ENCODE peak calls at places on chromosomes 4 and X, in five cellular contexts. Y is PC-3; L is stimulated activated naive CD4-positive, alpha-beta T cell; P is epithelial cell of proximal tubule; M is frontal cortex. I is an unnamed sample.

GRCh38 chrX:47513697-47514085 is 30.7 kb upstream of the ZNF41 start:
- DNase-seq in Y (no peak), P (no peak), L (no peak), M (no peak), I (no peak)

GRCh38 chr4:103493450-103494159 is 226.2 kb downstream of the TACR3 start:
- DNase-seq in Y (peak; percentile 59), P (no peak), L (no peak), M (no peak), I (no peak)

GRCh38 chr4:271492-272103 is 33.7 kb downstream of the ZNF732 start:
- DNase-seq in Y (no peak), M (no peak), L (no peak), P (no peak), I (no peak)

GRCh38 chr4:78556655-78557054 is 5.1 kb downstream of the ANXA3 start:
- DNase-seq in P (no peak), M (no peak), Y (peak; percentile 37), L (no peak), I (no peak)

GRCh38 chrX:150362599-150363481 is at the start of gene MAMLD1:
- DNase-seq in Y (peak; percentile 84), P (no peak), L (no peak), M (peak; percentile 41), I (no peak)

GRCh38 chr4:157459789-157460188 is 239.3 kb downstream of the GRIA2 start:
- DNase-seq in P (peak; percentile 13), Y (no peak), M (no peak), L (no peak), I (peak; percentile 39)

GRCh38 chr4:30757357-30757756 is 37.2 kb downstream of the PCDH7 start:
- DNase-seq in Y (peak; percentile 91), L (no peak), P (peak; percentile 35), M (no peak), I (no peak)

GRCh38 chr4:24104173-24104572 is 214.3 kb upstream of the PPARGC1A start:
- DNase-seq in M (no peak), L (no peak), P (no peak), Y (no peak), I (no peak)

GRCh38 chrX:20015945-20016617 is 25.2 kb upstream of the BCLAF3 start:
- DNase-seq in P (no peak), L (no peak), Y (no peak), M (no peak), I (no peak)

GRCh38 chrX:115289465-115289864 is at the start of gene LUZP4:
- DNase-seq in L (no peak), M (no peak), Y (no peak), P (no peak), I (no peak)

GRCh38 chr4:152663203-152664066 is 16.4 kb downstream of the TMEM154 start:
- DNase-seq in L (no peak), Y (no peak), M (no peak), P (no peak), I (no peak)

GRCh38 chr4:125266901-125267601 is 47.7 kb upstream of the FAT4 start:
- DNase-seq in P (no peak), M (no peak), Y (peak; percentile 60), L (no peak), I (no peak)

GRCh38 chrX:129622757-129623301 is 31.9 kb downstream of the APLN start:
- DNase-seq in L (no peak), Y (no peak), M (no peak), P (no peak), I (no peak)

GRCh38 chr4:2290488-2290887 is 28.6 kb upstream of the MXD4 start:
- DNase-seq in Y (no peak), M (no peak), P (no peak), L (no peak), I (no peak)

GRCh38 chr4:3780347-3781171 is 14.4 kb downstream of the ADRA2C start:
- DNase-seq in M (no peak), L (no peak), P (no peak), Y (no peak), I (peak; percentile 80)

GRCh38 chr4:8225704-8226443 is 26.8 kb downstream of the SH3TC1 start:
- DNase-seq in M (no peak), Y (no peak), L (no peak), P (no peak), I (no peak)

GRCh38 chrX:6325437-6325836 is 96.8 kb upstream of the NLGN4X start:
- DNase-seq in L (no peak), Y (no peak), P (no peak), M (no peak), I (no peak)

GRCh38 chr4:10045481-10045880 is 24.2 kb upstream of the SLC2A9 start:
- DNase-seq in Y (peak; percentile 6), M (no peak), L (no peak), P (peak; percentile 98), I (no peak)

GRCh38 chrX:48976086-48976485 is 4.4 kb upstream of the KCND1 start:
- DNase-seq in L (no peak), P (no peak), M (no peak), Y (no peak), I (no peak)

GRCh38 chr4:4666187-4666586 is 124.3 kb upstream of the STX18 start:
- DNase-seq in M (no peak), P (no peak), L (no peak), Y (no peak), I (no peak)

GRCh38 chr4:125639182-125639621 is 324.4 kb downstream of the FAT4 start:
- DNase-seq in P (peak; percentile 45), Y (no peak), M (no peak), L (no peak), I (no peak)

GRCh38 chr4:15244354-15244753 is 183.5 kb upstream of the C1QTNF7 start:
- DNase-seq in Y (peak; percentile 38), M (no peak), L (no peak), P (no peak), I (no peak)

GRCh38 chr4:181939199-181939945 is 303.8 kb upstream of the TENM3 start:
- DNase-seq in M (peak; percentile 8), P (no peak), L (no peak), Y (no peak), I (peak; percentile 5)

GRCh38 chrX:24682739-24683432 is 10.8 kb upstream of the POLA1 start:
- DNase-seq in P (no peak), Y (no peak), L (no peak), M (no peak), I (no peak)

GRCh38 chr4:55865228-55865806 is 11.9 kb downstream of the EXOC1 start:
- DNase-seq in P (no peak), M (no peak), Y (peak; percentile 52), L (no peak), I (no peak)

GRCh38 chrX:124507276-124507675 is 160.9 kb downstream of the SH2D1A start:
- DNase-seq in M (no peak), P (peak; percentile 23), Y (peak; percentile 79), L (no peak), I (no peak)

GRCh38 chr4:155307731-155308277 is 69.0 kb downstream of the MAP9 start:
- DNase-seq in M (no peak), L (no peak), P (no peak), Y (no peak), I (no peak)

GRCh38 chrX:136652822-136653723 is 5.1 kb downstream of the CD40LG start:
- DNase-seq in M (no peak), L (peak; percentile 3), Y (no peak), P (no peak), I (no peak)

GRCh38 chr4:47669946-47670345 is 167.9 kb downstream of the CORIN start:
- DNase-seq in L (no peak), M (no peak), P (no peak), Y (no peak), I (no peak)

GRCh38 chrX:38166478-38167083 is 54.1 kb downstream of the SRPX start:
- DNase-seq in M (peak; percentile 2), Y (peak; percentile 65), L (no peak), P (no peak), I (peak; percentile 33)

GRCh38 chr4:13711233-13711775 is 83.8 kb upstream of the BOD1L1 start:
- DNase-seq in L (no peak), P (no peak), M (no peak), Y (no peak), I (no peak)

GRCh38 chr4:101020956-101021355 is 326.4 kb downstream of the PPP3CA start:
- DNase-seq in Y (peak; percentile 69), P (no peak), L (no peak), M (no peak), I (no peak)

GRCh38 chrX:46953137-46953527 is 40.9 kb downstream of the JADE3 start:
- DNase-seq in P (no peak), M (no peak), L (no peak), Y (no peak), I (no peak)

GRCh38 chr4:48268956-48269860 is at the start of gene TEC:
- DNase-seq in M (peak; percentile 22), L (peak; percentile 24), P (no peak), Y (peak; percentile 50), I (peak; percentile 18)

GRCh38 chrX:41789374-41789773 is 65.4 kb downstream of the GPR82 start:
- DNase-seq in L (no peak), M (no peak), P (no peak), Y (no peak), I (no peak)

GRCh38 chrX:124216396-124217124 is 115.9 kb upstream of the TEX13D start:
- DNase-seq in Y (no peak), P (no peak), L (no peak), M (no peak), I (no peak)

GRCh38 chrX:148500428-148501120 is at the start of gene AFF2:
- DNase-seq in M (peak; percentile 15), Y (no peak), L (peak; percentile 23), P (no peak), I (no peak)

GRCh38 chrX:65723706-65724105 is 56.3 kb downstream of the MSN start:
- DNase-seq in L (no peak), Y (no peak), P (no peak), M (no peak), I (no peak)

GRCh38 chrX:120301960-120302359 is 9.3 kb downstream of the TMEM255A start:
- DNase-seq in L (no peak), P (no peak), M (no peak), Y (no peak), I (no peak)